ENCODE peak calls at places on chromosomes 7 and 10, in ten cellular contexts. F is Right ventricle myocardium superior; H is T-helper 9 cell; K is putamen; M is Calu3; A is DMS79; N is activated CD8-positive, alpha-beta memory T cell treated with anti-CD3 and anti-CD28 coated beads for 1 hour; D is nephron progenitor cell; R is tibial nerve; W is lower leg skin. C is an unnamed sample.

GRCh38 chr7:44051611-44052220 is 7.2 kb downstream of the DBNL start:
- DNase-seq in F (no peak), H (no peak), K (no peak), M (no peak), A (no peak), N (no peak), D (no peak), R (no peak), W (peak; percentile 10), C (no peak)

GRCh38 chr7:35422715-35423114 is 168.8 kb upstream of the TBX20 start:
- DNase-seq in F (no peak), H (no peak), K (no peak), M (no peak), A (no peak), N (no peak), D (no peak), R (no peak), W (no peak), C (no peak)

GRCh38 chr10:117534321-117535044 is 8.1 kb upstream of the EMX2 start:
- DNase-seq in F (no peak), H (no peak), K (no peak), M (no peak), A (no peak), N (no peak), D (no peak), R (no peak), W (peak; percentile 84), C (no peak)

GRCh38 chr7:29194594-29195417 is at the start of gene CHN2:
- DNase-seq in F (peak; percentile 73), H (peak; percentile 15), K (peak; percentile 48), M (peak; percentile 70), A (peak; percentile 54), N (no peak), D (peak; percentile 72), R (peak; percentile 28), W (peak; percentile 91), C (peak; percentile 64)

GRCh38 chr7:157807510-157807909 is 470.7 kb downstream of the DNAJB6 start:
- DNase-seq in F (no peak), H (no peak), K (no peak), M (no peak), A (no peak), N (no peak), D (no peak), R (no peak), W (no peak), C (no peak)

GRCh38 chr7:15158141-15158810 is 255.7 kb upstream of the DGKB start:
- DNase-seq in F (no peak), H (no peak), K (no peak), M (no peak), A (no peak), N (no peak), D (no peak), R (no peak), W (no peak), C (no peak)

GRCh38 chr10:14468022-14468421 is 137.3 kb upstream of the FRMD4A start:
- DNase-seq in F (no peak), H (no peak), K (no peak), M (no peak), A (no peak), N (no peak), D (peak; percentile 46), R (no peak), W (peak; percentile 25), C (no peak)

GRCh38 chr10:2861632-2862210 is 205.6 kb upstream of the PFKP start:
- DNase-seq in F (no peak), H (no peak), K (no peak), M (no peak), A (no peak), N (no peak), D (no peak), R (no peak), W (no peak), C (no peak)

GRCh38 chr7:152435384-152436278 is at the start of gene KMT2C:
- DNase-seq in F (peak; percentile 78), H (peak; percentile 49), K (peak; percentile 60), M (peak; percentile 51), A (peak; percentile 8), N (no peak), D (peak; percentile 64), R (peak; percentile 37), W (peak; percentile 90), C (peak; percentile 68)

GRCh38 chr10:60495357-60495756 is 105.7 kb upstream of the ANK3 start:
- DNase-seq in F (no peak), H (no peak), K (peak; percentile 72), M (no peak), A (no peak), N (no peak), D (no peak), R (no peak), W (no peak), C (no peak)

GRCh38 chr10:31194986-31195385 is 124.0 kb upstream of the ZEB1 start:
- DNase-seq in F (no peak), H (no peak), K (no peak), M (no peak), A (no peak), N (no peak), D (no peak), R (no peak), W (no peak), C (no peak)

GRCh38 chr10:563827-564226 is 125.6 kb downstream of the DIP2C start:
- DNase-seq in F (no peak), H (no peak), K (no peak), M (no peak), A (no peak), N (no peak), D (no peak), R (no peak), W (no peak), C (no peak)

GRCh38 chr10:132328738-132329137 is 3.3 kb upstream of the LRRC27 start:
- DNase-seq in F (peak; percentile 88), H (no peak), K (no peak), M (no peak), A (no peak), N (no peak), D (no peak), R (no peak), W (no peak), C (no peak)

GRCh38 chr7:2120251-2120660 is 112.5 kb downstream of the MAD1L1 start:
- DNase-seq in F (peak; percentile 43), H (peak; percentile 25), K (no peak), M (no peak), A (no peak), N (peak; percentile 22), D (no peak), R (no peak), W (no peak), C (no peak)

GRCh38 chr7:16926283-16926682 is 44.5 kb upstream of the AGR3 start:
- DNase-seq in F (peak; percentile 47), H (no peak), K (peak; percentile 11), M (peak; percentile 57), A (no peak), N (no peak), D (no peak), R (peak; percentile 47), W (no peak), C (peak; percentile 35)

GRCh38 chr10:112229901-112230300 is 46.3 kb upstream of the GPAM start:
- DNase-seq in F (no peak), H (no peak), K (no peak), M (no peak), A (no peak), N (no peak), D (no peak), R (no peak), W (no peak), C (no peak)

GRCh38 chr10:8498881-8499280 is 444.4 kb downstream of the GATA3 start:
- DNase-seq in F (no peak), H (no peak), K (no peak), M (no peak), A (no peak), N (no peak), D (no peak), R (no peak), W (no peak), C (no peak)

GRCh38 chr10:4033341-4033896 is 248.4 kb upstream of the KLF6 start:
- DNase-seq in F (no peak), H (no peak), K (no peak), M (no peak), A (no peak), N (no peak), D (no peak), R (no peak), W (no peak), C (no peak)

GRCh38 chr10:76185476-76186255 is 754.2 kb downstream of the LRMDA start:
- DNase-seq in F (no peak), H (no peak), K (no peak), M (no peak), A (no peak), N (no peak), D (no peak), R (no peak), W (no peak), C (no peak)

GRCh38 chr10:118286051-118286838 is 55.9 kb downstream of the FAM204A start:
- DNase-seq in F (no peak), H (no peak), K (no peak), M (no peak), A (no peak), N (no peak), D (no peak), R (no peak), W (no peak), C (no peak)

GRCh38 chr7:3673524-3673923 is 372.5 kb downstream of the SDK1 start:
- DNase-seq in F (peak; percentile 52), H (peak; percentile 39), K (no peak), M (peak; percentile 66), A (no peak), N (peak; percentile 13), D (peak; percentile 42), R (no peak), W (no peak), C (peak; percentile 41)

GRCh38 chr10:124649209-124649608 is 95.0 kb downstream of the FAM53B start:
- DNase-seq in F (peak; percentile 67), H (no peak), K (peak; percentile 83), M (no peak), A (no peak), N (no peak), D (no peak), R (peak; percentile 32), W (no peak), C (peak; percentile 57)

GRCh38 chr10:17038627-17039026 is 91.0 kb downstream of the CUBN start:
- DNase-seq in F (peak; percentile 61), H (no peak), K (no peak), M (no peak), A (no peak), N (no peak), D (no peak), R (peak; percentile 84), W (peak; percentile 93), C (no peak)

GRCh38 chr7:157612664-157613561 is 276.1 kb downstream of the DNAJB6 start:
- DNase-seq in F (peak; percentile 71), H (peak; percentile 56), K (no peak), M (no peak), A (no peak), N (peak; percentile 23), D (no peak), R (no peak), W (no peak), C (no peak)

GRCh38 chr10:69446650-69447151 is 4.6 kb upstream of the TSPAN15 start:
- DNase-seq in F (no peak), H (no peak), K (no peak), M (peak; percentile 62), A (no peak), N (no peak), D (no peak), R (no peak), W (no peak), C (no peak)

GRCh38 chr7:32250494-32251260 is 180.5 kb upstream of the PDE1C start:
- DNase-seq in F (no peak), H (no peak), K (no peak), M (no peak), A (no peak), N (no peak), D (no peak), R (no peak), W (no peak), C (peak; percentile 2)

GRCh38 chr7:3168869-3169268 is 125.2 kb upstream of the CARD11 start:
- DNase-seq in F (no peak), H (no peak), K (no peak), M (no peak), A (no peak), N (no peak), D (no peak), R (no peak), W (no peak), C (no peak)

GRCh38 chr7:101833799-101834198 is 16.4 kb downstream of the CUX1 start:
- DNase-seq in F (no peak), H (no peak), K (no peak), M (no peak), A (no peak), N (no peak), D (no peak), R (no peak), W (peak; percentile 71), C (no peak)

C was measured in head of caudate nucleus.